ENCODE peak calls at places on chromosome 11, in seven cellular contexts. N, L, J, Q, R, U and A are unnamed samples.

GRCh38 chr11:36139767-36140166 is 149.5 kb downstream of the COMMD9 start:
- DNase-seq in U (no peak), N (no peak), L (no peak), Q (no peak), R (no peak), J (no peak), A (no peak)

GRCh38 chr11:27118371-27118770 is 77.8 kb downstream of the BBOX1 start:
- DNase-seq in Q (no peak), U (no peak), N (no peak), R (no peak), J (no peak), L (no peak), A (no peak)

GRCh38 chr11:33920838-33921613 is 29.1 kb upstream of the LMO2 start:
- DNase-seq in U (no peak), L (no peak), N (no peak), R (no peak), J (no peak), Q (no peak), A (no peak)

GRCh38 chr11:126197277-126197939 is 14.0 kb downstream of the RPUSD4 start:
- DNase-seq in R (no peak), Q (no peak), L (no peak), N (peak), U (no peak), J (no peak), A (no peak)

GRCh38 chr11:102929966-102930365 is 25.6 kb downstream of the MMP13 start:
- DNase-seq in Q (no peak), L (no peak), N (no peak), R (no peak), J (no peak), U (no peak), A (no peak)

GRCh38 chr11:62504158-62504973 is 42.2 kb downstream of the AHNAK start:
- DNase-seq in U (no peak), J (peak), R (no peak), Q (no peak), L (no peak), N (no peak), A (peak)

GRCh38 chr11:34266090-34266912 is 91.5 kb downstream of the ABTB2 start:
- DNase-seq in R (no peak), J (no peak), N (peak), L (no peak), Q (no peak), U (no peak), A (no peak)

GRCh38 chr11:95266751-95267374 is 35.9 kb upstream of the SESN3 start:
- DNase-seq in U (no peak), R (no peak), Q (no peak), J (no peak), L (no peak), N (peak), A (no peak)

GRCh38 chr11:61609000-61609969 is 28.4 kb upstream of the SYT7 start:
- DNase-seq in U (peak), N (no peak), J (peak), L (no peak), Q (no peak), R (no peak), A (no peak)

GRCh38 chr11:130122141-130122575 is 37.4 kb upstream of the ST14 start:
- DNase-seq in U (no peak), Q (no peak), N (no peak), R (no peak), L (no peak), J (no peak), A (no peak)

GRCh38 chr11:84290647-84291046 is 1004.5 kb upstream of the CCDC90B start:
- DNase-seq in J (no peak), L (no peak), R (no peak), U (no peak), Q (no peak), N (peak), A (no peak)

GRCh38 chr11:128463386-128463829 is 124.0 kb downstream of the ETS1 start:
- DNase-seq in U (no peak), L (no peak), J (no peak), Q (peak), N (peak), R (no peak), A (no peak)

GRCh38 chr11:71185411-71185810 is 67.0 kb downstream of the SHANK2 start:
- DNase-seq in L (no peak), U (no peak), R (no peak), Q (no peak), N (no peak), J (no peak), A (no peak)

GRCh38 chr11:2779981-2780849 is 80.4 kb upstream of the KCNQ1OT1 start:
- DNase-seq in Q (peak), L (no peak), J (no peak), R (no peak), N (no peak), U (peak), A (no peak)

GRCh38 chr11:63887600-63887999 is 29.4 kb downstream of the RCOR2 start:
- DNase-seq in N (no peak), L (no peak), Q (no peak), U (no peak), R (no peak), J (no peak), A (no peak)

GRCh38 chr11:63892233-63892632 is 24.7 kb downstream of the RCOR2 start:
- DNase-seq in Q (no peak), U (no peak), J (peak), R (no peak), L (no peak), N (peak), A (no peak)

GRCh38 chr11:63888170-63889086 is 28.5 kb downstream of the RCOR2 start:
- DNase-seq in J (peak), R (no peak), Q (no peak), U (peak), L (no peak), N (peak), A (no peak)

GRCh38 chr11:63889344-63889743 is 27.6 kb downstream of the RCOR2 start:
- DNase-seq in L (no peak), R (no peak), Q (no peak), J (no peak), U (peak), N (no peak), A (no peak)

DNA sequence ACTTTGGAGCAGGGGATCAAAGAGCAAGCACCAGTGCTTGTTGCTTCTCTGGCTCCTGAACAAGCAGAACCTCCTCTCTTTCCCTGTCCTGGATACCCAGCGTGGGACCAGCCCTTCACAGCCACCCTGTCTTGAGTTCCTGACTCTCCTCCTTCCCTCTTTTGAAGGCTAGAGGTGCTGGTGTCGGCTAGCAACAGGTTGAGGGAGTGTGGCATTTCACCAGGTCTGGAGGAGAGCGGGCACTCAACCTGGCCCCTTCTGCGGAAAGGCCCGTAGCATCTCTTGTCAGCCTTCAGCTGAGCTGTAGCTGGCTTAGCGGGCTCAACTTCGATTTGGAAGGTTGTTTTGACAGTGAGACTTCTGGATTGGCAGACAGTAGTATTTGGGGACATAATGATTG is 26.6 kb downstream of the RCOR2 start:
- DNase-seq in Q (no peak), L (no peak), J (no peak), U (no peak), R (no peak), N (no peak), A (no peak)
- H3K9ac ChIP-seq in Q (no peak), L (no peak), J (no peak), U (peak), R (no peak), N (no peak), A (no peak)

GRCh38 chr11:43921561-43922294 is 20.7 kb upstream of the C11orf96 start:
- DNase-seq in Q (no peak), R (no peak), L (no peak), U (no peak), J (no peak), N (peak), A (no peak)
- H3K9ac ChIP-seq in Q (no peak), R (no peak), L (peak), U (no peak), J (no peak), N (peak), A (no peak)

GRCh38 chr11:811446-812245 is 1.9 kb downstream of the RPLP2 start:
- DNase-seq in U (no peak), J (no peak), N (peak), L (no peak), R (no peak), Q (no peak), A (no peak)
- H3K9ac ChIP-seq in U (peak), J (no peak), N (peak), L (no peak), R (peak), Q (peak), A (no peak)

DNA sequence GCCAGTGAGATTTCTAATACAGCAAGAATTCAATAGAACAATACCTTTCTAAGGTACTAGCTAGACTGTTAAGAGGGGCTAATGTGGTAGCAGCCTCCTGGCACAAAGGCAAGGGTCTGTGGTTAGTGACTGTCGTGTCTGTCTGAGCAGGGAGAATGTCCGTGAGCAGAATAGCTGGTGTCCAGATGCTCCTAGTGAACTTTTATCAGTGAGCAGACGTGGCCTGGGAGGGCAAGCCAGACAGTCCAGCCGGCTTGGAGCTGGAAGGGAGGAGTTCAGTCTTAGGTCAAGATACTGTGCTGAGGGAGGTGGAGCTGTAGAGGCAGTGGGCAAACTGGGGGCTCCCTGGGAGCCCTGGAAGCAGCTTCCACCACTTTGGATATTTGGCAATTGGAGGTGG is 138.6 kb downstream of the TEAD1 start:
- DNase-seq in J (no peak), U (no peak), L (no peak), R (no peak), N (no peak), Q (peak), A (no peak)
- H3K9ac ChIP-seq in J (no peak), U (no peak), L (no peak), R (no peak), N (no peak), Q (no peak), A (no peak)

GRCh38 chr11:93072236-93072635 is 102.8 kb downstream of the MTNR1B start:
- DNase-seq in U (no peak), R (peak), N (no peak), Q (no peak), L (no peak), J (no peak), A (no peak)
- H3K9ac ChIP-seq in U (no peak), R (no peak), N (no peak), Q (no peak), L (no peak), J (no peak), A (no peak)

GRCh38 chr11:59759900-59760299 is 4.7 kb downstream of the STX3 start:
- DNase-seq in J (no peak), N (no peak), L (no peak), R (no peak), U (no peak), Q (no peak), A (no peak)
- H3K9ac ChIP-seq in J (no peak), N (no peak), L (no peak), R (no peak), U (no peak), Q (no peak), A (no peak)

GRCh38 chr11:45371251-45371749 is 85.2 kb upstream of the SYT13 start:
- DNase-seq in R (peak), J (peak), Q (peak), N (peak), L (peak), U (peak), A (peak)
- H3K9ac ChIP-seq in R (peak), J (no peak), Q (no peak), N (peak), L (no peak), U (no peak), A (no peak)

DNA sequence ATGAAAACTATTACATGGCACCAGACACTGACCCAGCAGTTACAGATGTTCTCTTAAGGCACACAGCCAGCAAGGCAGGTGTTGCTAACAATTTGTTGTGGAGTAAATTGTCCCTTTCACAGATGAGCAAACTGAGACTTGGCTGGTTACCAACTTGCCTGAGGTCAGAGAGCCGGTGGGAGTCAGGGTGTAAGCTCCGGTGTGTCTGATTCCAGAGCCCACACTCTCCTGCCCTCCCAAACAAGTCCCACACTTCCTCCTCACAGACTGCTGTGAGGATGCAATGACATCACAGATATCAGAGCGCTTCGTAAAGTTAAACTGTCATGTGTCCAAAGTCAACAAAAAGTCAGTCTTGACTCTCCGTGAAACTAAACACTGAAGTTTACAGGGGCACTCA is 12.5 kb downstream of the GDPD5 start:
- DNase-seq in N (no peak), R (no peak), Q (no peak), J (no peak), U (no peak), L (no peak), A (no peak)
- H3K9ac ChIP-seq in N (no peak), R (no peak), Q (no peak), J (no peak), U (no peak), L (no peak), A (no peak)

DNA sequence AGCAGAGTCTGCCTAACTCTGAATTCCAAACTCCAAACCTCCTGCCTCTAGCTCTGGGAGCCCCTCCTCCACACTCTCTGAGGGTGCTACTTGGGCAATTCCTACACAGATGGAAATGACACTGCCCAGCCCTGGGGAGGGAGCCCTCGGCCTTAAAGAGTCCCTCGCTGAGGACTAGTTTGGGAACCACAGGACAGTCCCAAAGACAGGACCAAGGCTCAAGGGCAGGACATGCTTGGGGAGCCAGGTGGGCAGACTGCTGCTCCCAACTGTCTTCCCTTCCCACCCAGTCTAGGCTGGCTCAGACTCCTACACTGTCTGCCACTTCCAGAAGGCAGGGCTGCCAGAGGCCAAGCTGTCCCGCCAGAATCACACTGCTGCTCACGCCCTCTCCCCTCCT is 9.9 kb downstream of the ARRB1 start:
- DNase-seq in Q (no peak), U (peak), N (no peak), J (no peak), L (no peak), R (no peak), A (no peak)
- H3K9ac ChIP-seq in Q (no peak), U (peak), N (no peak), J (no peak), L (no peak), R (peak), A (no peak)